ENCODE peak calls at places on chromosomes 1 and 21, in five cellular contexts. D, F, U, P and O are unnamed samples.

GRCh38 chr1:42753070-42753469 is 13.0 kb upstream of the CLDN19 start:
- DNase-seq in D (no peak), F (no peak), U (no peak), P (no peak), O (no peak)

GRCh38 chr1:212941452-212941851 is 8.9 kb upstream of the VASH2 start:
- DNase-seq in D (no peak), F (no peak), U (no peak), P (no peak), O (no peak)

GRCh38 chr21:33308586-33309490 is 15.9 kb upstream of the IFNAR1 start:
- DNase-seq in D (peak), F (no peak), U (no peak), P (no peak), O (no peak)

GRCh38 chr1:81873946-81874345 is 73.2 kb downstream of the ADGRL2 start:
- DNase-seq in D (no peak), F (no peak), U (no peak), P (no peak), O (no peak)

GRCh38 chr21:42790520-42790919 is 88.8 kb downstream of the WDR4 start:
- DNase-seq in D (no peak), F (no peak), U (no peak), P (no peak), O (no peak)

GRCh38 chr1:112409416-112409815 is 13.4 kb downstream of the CTTNBP2NL start:
- DNase-seq in D (no peak), F (no peak), U (no peak), P (no peak), O (no peak)

GRCh38 chr1:32151319-32151787 is 28.1 kb upstream of the TXLNA start:
- DNase-seq in D (no peak), F (no peak), U (no peak), P (no peak), O (no peak)

GRCh38 chr1:116376734-116377096 is 3.7 kb downstream of the ATP1A1 start:
- DNase-seq in D (no peak), F (no peak), U (no peak), P (no peak), O (no peak)

GRCh38 chr21:38769253-38769780 is 36.4 kb upstream of the ETS2 start:
- DNase-seq in D (no peak), F (no peak), U (no peak), P (no peak), O (no peak)

GRCh38 chr21:14956826-14957225 is 108.0 kb downstream of the NRIP1 start:
- DNase-seq in D (no peak), F (no peak), U (no peak), P (no peak), O (no peak)

GRCh38 chr1:117652421-117652820 is 46.6 kb downstream of the TENT5C start:
- DNase-seq in D (no peak), F (no peak), U (no peak), P (no peak), O (no peak)

GRCh38 chr21:19122371-19122770 is 718.8 kb upstream of the TMPRSS15 start:
- DNase-seq in D (no peak), F (no peak), U (no peak), P (no peak), O (no peak)

GRCh38 chr21:29078884-29079765 is 5.7 kb upstream of the CCT8 start:
- DNase-seq in D (no peak), F (no peak), U (no peak), P (peak), O (no peak)

GRCh38 chr1:190244406-190244805 is 233.3 kb downstream of the BRINP3 start:
- DNase-seq in D (no peak), F (no peak), U (no peak), P (no peak), O (no peak)

GRCh38 chr1:14612281-14612680 is 13.8 kb downstream of the KAZN start:
- DNase-seq in D (no peak), F (no peak), U (no peak), P (no peak), O (no peak)

GRCh38 chr1:213041443-213041842 is 9.6 kb upstream of the RPS6KC1 start:
- DNase-seq in D (no peak), F (no peak), U (no peak), P (no peak), O (no peak)

GRCh38 chr1:47325530-47325929 is 8.1 kb upstream of the CMPK1 start:
- DNase-seq in D (no peak), F (no peak), U (no peak), P (no peak), O (no peak)

GRCh38 chr1:206812456-206812855 is 40.2 kb upstream of the IL10 start:
- DNase-seq in D (no peak), F (no peak), U (no peak), P (no peak), O (no peak)

GRCh38 chr1:8084913-8085312 is 58.8 kb upstream of the ERRFI1 start:
- DNase-seq in D (no peak), F (no peak), U (no peak), P (no peak), O (no peak)

GRCh38 chr1:198575292-198575691 is 34.8 kb upstream of the ATP6V1G3 start:
- DNase-seq in D (no peak), F (no peak), U (no peak), P (no peak), O (no peak)

GRCh38 chr1:23103001-23103879 is 65.4 kb downstream of the LUZP1 start:
- DNase-seq in D (no peak), F (no peak), U (no peak), P (no peak), O (no peak)

GRCh38 chr1:69991644-69992043 is 213.7 kb downstream of the LRRC40 start:
- DNase-seq in D (no peak), F (no peak), U (no peak), P (no peak), O (no peak)

GRCh38 chr1:99465176-99465900 is 180.6 kb upstream of the PALMD start:
- DNase-seq in D (no peak), F (no peak), U (no peak), P (no peak), O (no peak)

GRCh38 chr21:39952265-39952664 is 85.0 kb downstream of the PCP4 start:
- DNase-seq in D (no peak), F (no peak), U (no peak), P (no peak), O (no peak)

GRCh38 chr1:193270996-193271395 is 84.6 kb upstream of the B3GALT2 start:
- DNase-seq in D (no peak), F (no peak), U (no peak), P (no peak), O (no peak)

GRCh38 chr1:156337052-156337887 is 822 bp downstream of the CCT3 start:
- DNase-seq in D (no peak), F (peak), U (no peak), P (no peak), O (no peak)

GRCh38 chr1:29258189-29258973 is 22.1 kb downstream of the PTPRU start:
- DNase-seq in D (no peak), F (no peak), U (no peak), P (no peak), O (no peak)

GRCh38 chr1:205700865-205701401 is 20.6 kb upstream of the SLC45A3 start:
- DNase-seq in D (no peak), F (no peak), U (peak), P (no peak), O (peak)

GRCh38 chr1:39205102-39205780 is 746 bp downstream of the MACF1 start:
- DNase-seq in D (no peak), F (no peak), U (peak), P (no peak), O (peak)

GRCh38 chr1:175757381-175758015 is 14.1 kb upstream of the TNR start:
- DNase-seq in D (peak), F (no peak), U (no peak), P (peak), O (peak)

GRCh38 chr1:155307247-155307740 is 1.4 kb upstream of the FDPS start:
- DNase-seq in D (no peak), F (no peak), U (no peak), P (no peak), O (no peak)

GRCh38 chr1:25031601-25031965 is 101.5 kb upstream of the RUNX3 start:
- DNase-seq in D (no peak), F (no peak), U (no peak), P (no peak), O (no peak)

GRCh38 chr1:25031966-25032667 is 102.0 kb upstream of the RUNX3 start:
- DNase-seq in D (peak), F (no peak), U (peak), P (no peak), O (no peak)

GRCh38 chr1:25028910-25029599 is 99.0 kb upstream of the RUNX3 start:
- DNase-seq in D (no peak), F (no peak), U (no peak), P (no peak), O (no peak)

GRCh38 chr1:25033030-25033827 is 103.2 kb upstream of the RUNX3 start:
- DNase-seq in D (no peak), F (no peak), U (no peak), P (no peak), O (no peak)

GRCh38 chr1:25030674-25031589 is 100.9 kb upstream of the RUNX3 start:
- DNase-seq in D (no peak), F (no peak), U (no peak), P (no peak), O (no peak)
- TF ChIP-seq POLR2A in D (no peak), F (no peak), U (no peak), P (no peak), O (no peak)

DNA sequence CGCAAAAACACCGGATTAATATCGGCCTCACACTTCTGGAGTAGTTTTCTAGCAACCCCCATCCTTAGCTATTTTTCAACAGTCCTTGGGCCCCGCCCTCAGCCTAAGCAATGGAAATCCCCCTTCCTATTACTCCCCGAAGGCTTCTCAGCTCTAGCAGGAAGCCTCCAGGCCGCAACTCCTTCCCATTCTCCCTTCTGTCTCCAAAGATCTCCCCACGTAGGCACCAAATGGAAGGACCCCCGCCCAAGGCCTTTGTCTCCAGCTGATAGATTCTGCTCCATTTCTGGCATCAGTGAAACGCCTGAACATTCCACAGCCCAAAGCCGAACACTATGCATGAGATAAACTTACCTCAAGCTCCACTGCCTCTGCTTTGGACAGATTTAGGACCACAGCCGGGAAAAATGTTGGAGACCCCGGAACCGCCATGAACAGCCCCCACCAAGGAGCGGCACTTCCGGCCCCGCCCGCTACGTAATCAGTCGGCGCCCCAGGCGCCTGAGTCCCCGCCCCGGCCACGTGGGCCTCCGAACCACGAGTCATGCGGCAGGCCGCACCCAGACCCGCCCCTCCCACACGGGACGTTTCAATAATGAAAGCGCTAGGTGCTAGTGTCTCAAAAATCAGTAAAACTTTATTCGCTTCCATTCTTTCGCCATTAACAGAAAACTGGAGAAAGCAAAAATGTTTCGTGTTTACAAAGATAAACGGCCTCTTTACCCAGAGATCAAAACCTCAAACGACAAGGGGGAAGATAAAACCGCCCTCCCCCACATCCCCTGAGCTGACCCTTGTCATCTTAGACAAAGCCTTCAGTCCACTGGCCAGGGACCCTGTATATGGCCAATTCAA is at the start of gene NRAS:
- DNase-seq in D (peak), F (peak), U (peak), P (peak), O (peak)
- TF ChIP-seq POLR2A in D (peak), F (peak), U (peak), P (peak), O (no peak)

DNA sequence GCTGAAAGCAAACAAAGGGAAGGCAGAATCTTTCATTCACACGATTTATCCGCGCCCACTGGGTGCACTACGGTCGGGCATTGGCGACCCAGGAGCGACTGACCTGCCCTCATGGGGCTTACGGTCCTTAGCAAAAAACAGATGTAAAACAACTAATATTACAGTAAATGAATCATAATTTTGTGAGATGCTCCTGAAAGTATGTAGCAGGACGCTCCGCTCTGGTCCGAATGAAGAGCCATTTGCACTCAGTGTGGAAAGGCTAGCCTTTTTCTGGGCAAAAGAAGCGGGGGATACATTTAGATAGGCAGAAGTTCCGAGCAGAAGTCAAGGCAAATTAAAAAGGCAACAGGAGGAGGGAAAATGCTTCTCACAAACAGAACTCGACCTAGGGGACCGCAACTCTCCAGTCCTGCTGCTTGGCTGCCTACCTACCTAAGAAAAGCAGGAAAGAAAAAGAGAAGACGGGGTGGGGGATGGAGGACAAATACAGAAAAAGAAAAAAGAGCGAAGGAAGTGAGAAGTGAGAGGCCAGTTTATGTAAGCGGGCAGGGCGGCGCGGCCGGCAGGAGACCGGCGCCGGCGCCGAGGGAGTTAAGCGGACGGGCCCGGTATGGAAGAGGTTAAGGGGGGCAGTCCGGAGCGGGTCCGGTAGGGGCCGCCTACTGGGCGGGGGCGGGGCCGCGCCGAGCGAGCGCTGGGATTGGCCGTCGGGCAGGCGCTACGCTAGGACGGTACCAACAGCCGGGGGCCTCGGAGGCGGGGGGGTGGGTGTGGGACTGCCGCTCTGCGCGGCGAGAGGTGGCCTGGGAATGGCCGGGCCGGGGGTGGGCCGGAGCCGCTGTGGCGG is at the start of gene FAM20B:
- DNase-seq in D (peak), F (peak), U (peak), P (peak), O (peak)
- TF ChIP-seq POLR2A in D (no peak), F (no peak), U (no peak), P (no peak), O (no peak)

DNA sequence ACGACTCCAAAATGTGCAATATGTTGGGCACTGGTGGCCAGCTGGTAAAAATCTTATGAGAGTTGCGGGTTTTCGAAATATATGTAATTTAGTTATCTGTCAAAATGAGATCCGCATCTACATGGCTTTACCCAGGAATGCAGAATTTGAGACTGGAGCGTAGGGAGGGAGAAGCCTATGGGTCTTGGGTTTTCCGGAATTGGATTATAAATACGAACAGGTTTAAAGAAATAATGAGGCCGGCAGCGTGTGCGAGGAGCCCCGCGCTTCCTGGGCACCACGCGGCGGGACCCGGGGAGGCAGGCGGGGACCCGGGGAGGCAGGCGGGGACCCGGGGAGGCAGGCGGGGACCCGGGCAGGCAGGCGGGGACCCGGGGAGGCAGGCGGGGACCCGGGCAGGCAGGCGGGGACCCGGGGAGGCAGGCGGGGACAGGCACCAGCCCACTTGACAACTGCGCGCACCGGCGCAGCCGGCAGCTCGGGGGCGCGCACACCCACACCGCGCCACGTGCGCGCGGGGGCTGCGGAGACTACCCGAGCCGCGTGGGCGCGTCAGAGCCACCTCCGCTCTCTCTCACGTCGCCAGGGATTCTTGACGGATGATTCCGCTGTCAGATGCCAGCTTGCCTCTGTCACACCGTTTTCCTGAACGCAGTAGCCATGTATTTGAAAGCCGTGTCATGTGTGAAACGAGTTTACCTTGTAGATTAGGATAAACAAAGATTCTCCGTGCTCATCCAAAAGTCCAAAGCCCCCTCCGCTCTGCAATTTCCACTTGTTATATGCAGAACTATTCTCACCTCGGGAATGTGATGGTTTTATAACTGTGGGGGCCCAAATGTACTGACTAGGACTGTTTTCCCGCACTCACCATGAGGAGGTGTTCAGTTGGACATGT is 54.3 kb upstream of the HNRNPU start:
- DNase-seq in D (peak), F (peak), U (peak), P (no peak), O (peak)
- TF ChIP-seq POLR2A in D (no peak), F (no peak), U (no peak), P (no peak), O (no peak)

DNA sequence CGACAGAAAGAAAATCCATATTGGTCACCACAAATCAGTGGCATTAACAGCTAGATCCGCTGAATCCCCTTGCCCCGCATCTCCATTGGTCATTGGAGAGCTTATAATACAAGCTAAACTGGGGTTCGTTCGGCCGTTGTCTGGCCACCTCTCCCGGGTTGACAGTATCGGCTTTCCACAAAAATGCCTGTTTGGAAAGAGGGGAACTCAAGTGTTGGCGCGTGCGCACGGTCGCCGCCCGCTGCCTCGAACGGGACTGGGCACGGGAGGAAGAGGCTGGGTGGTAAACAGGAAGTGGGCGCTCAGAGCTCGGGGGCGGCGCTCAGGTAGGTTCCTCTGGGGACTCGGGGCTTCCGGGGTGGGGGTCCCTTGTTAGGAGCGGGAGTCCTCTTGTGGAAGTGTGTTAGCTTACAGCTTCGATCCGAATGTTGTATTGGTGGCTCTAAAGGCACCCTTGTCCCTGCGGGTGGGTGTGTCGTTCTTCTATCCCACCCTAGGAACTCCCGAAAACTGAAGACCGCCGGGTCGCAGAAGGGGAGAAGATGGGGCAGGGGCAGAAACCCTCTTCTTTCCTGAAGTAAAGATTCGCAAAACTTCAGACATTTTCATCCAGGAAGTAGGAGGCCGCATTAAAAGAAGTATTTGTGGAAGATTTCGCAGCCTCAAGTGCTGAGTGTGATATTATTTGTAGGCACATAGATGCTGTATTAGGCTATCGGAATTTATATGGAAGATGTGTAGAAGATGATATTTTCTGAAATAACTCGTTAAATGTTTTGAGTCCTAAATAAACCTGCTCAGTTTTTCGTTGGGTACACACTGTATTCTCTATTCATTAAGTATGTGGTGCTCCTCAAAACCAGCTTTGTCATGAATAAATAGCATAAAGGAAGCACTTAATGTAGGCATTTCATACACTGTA is 988 bp downstream of the BROX start:
- DNase-seq in D (peak), F (peak), U (peak), P (peak), O (peak)
- TF ChIP-seq POLR2A in D (no peak), F (peak), U (peak), P (peak), O (no peak)

GRCh38 chr1:167937709-167938010 is 788 bp upstream of the MPC2 start:
- DNase-seq in D (no peak), F (no peak), U (no peak), P (no peak), O (no peak)

GRCh38 chr1:167938083-167938482 is 1.2 kb upstream of the MPC2 start:
- DNase-seq in D (no peak), F (no peak), U (no peak), P (no peak), O (no peak)

GRCh38 chr1:167936068-167936929 is at the start of gene DCAF6:
- DNase-seq in D (peak), F (peak), U (peak), P (peak), O (peak)

GRCh38 chr1:167935252-167936067 is 1.0 kb upstream of the DCAF6 start:
- DNase-seq in D (peak), F (peak), U (peak), P (peak), O (peak)

GRCh38 chr1:167936930-167937708 is at the start of gene MPC2:
- DNase-seq in D (peak), F (peak), U (peak), P (peak), O (peak)
- TF ChIP-seq POLR2A in D (no peak), F (peak), U (peak), P (peak), O (no peak)